ENCODE peak calls at places on chromosomes 7 and 10, in ten cellular contexts. One of them, this sample, is unnamed.

GRCh38 chr7:14747701-14748100 is 154.8 kb downstream of the DGKB start:
- DNase-seq in mammary epithelial cell: no peak
- DNase-seq in dorsolateral prefrontal cortex: no peak
- DNase-seq in A549: no peak
- DNase-seq in IMR-90: no peak
- DNase-seq in lower lobe of right lung: no peak
- DNase-seq in endothelial cell: no peak
- DNase-seq in vagina: no peak
- DNase-seq in left ventricle myocardium inferior: no peak
- DNase-seq in glutamatergic neuron: no peak
- DNase-seq in this sample: no peak

GRCh38 chr7:70720191-70720873 is 411.6 kb upstream of the GALNT17 start:
- DNase-seq in endothelial cell: no peak
- DNase-seq in vagina: no peak
- DNase-seq in left ventricle myocardium inferior: no peak
- DNase-seq in IMR-90: no peak
- DNase-seq in mammary epithelial cell: no peak
- DNase-seq in glutamatergic neuron: no peak
- DNase-seq in A549: no peak
- DNase-seq in lower lobe of right lung: no peak
- DNase-seq in dorsolateral prefrontal cortex: no peak
- DNase-seq in this sample: no peak

GRCh38 chr10:24115403-24115802 is 93.5 kb upstream of the KIAA1217 start:
- DNase-seq in left ventricle myocardium inferior: no peak
- DNase-seq in vagina: no peak
- DNase-seq in mammary epithelial cell: no peak
- DNase-seq in endothelial cell: no peak
- DNase-seq in IMR-90: no peak
- DNase-seq in A549: no peak
- DNase-seq in lower lobe of right lung: no peak
- DNase-seq in glutamatergic neuron: no peak
- DNase-seq in dorsolateral prefrontal cortex: no peak
- DNase-seq in this sample: no peak

GRCh38 chr7:157547102-157547501 is 210.3 kb downstream of the DNAJB6 start:
- DNase-seq in vagina: no peak
- DNase-seq in IMR-90: no peak
- DNase-seq in lower lobe of right lung: peak
- DNase-seq in glutamatergic neuron: no peak
- DNase-seq in endothelial cell: no peak
- DNase-seq in mammary epithelial cell: no peak
- DNase-seq in A549: no peak
- DNase-seq in dorsolateral prefrontal cortex: no peak
- DNase-seq in left ventricle myocardium inferior: no peak
- DNase-seq in this sample: no peak

GRCh38 chr7:89606479-89606878 is 547.8 kb upstream of the STEAP1 start:
- DNase-seq in glutamatergic neuron: no peak
- DNase-seq in mammary epithelial cell: no peak
- DNase-seq in IMR-90: no peak
- DNase-seq in endothelial cell: no peak
- DNase-seq in lower lobe of right lung: no peak
- DNase-seq in left ventricle myocardium inferior: no peak
- DNase-seq in dorsolateral prefrontal cortex: no peak
- DNase-seq in vagina: no peak
- DNase-seq in A549: no peak
- DNase-seq in this sample: no peak

GRCh38 chr10:571643-572042 is 117.8 kb downstream of the DIP2C start:
- DNase-seq in glutamatergic neuron: no peak
- DNase-seq in lower lobe of right lung: peak
- DNase-seq in endothelial cell: no peak
- DNase-seq in mammary epithelial cell: no peak
- DNase-seq in dorsolateral prefrontal cortex: no peak
- DNase-seq in left ventricle myocardium inferior: no peak
- DNase-seq in vagina: no peak
- DNase-seq in A549: no peak
- DNase-seq in IMR-90: peak
- DNase-seq in this sample: peak

GRCh38 chr7:4711093-4711492 is 29.0 kb downstream of the FOXK1 start:
- DNase-seq in A549: no peak
- DNase-seq in glutamatergic neuron: no peak
- DNase-seq in dorsolateral prefrontal cortex: no peak
- DNase-seq in mammary epithelial cell: no peak
- DNase-seq in IMR-90: no peak
- DNase-seq in vagina: no peak
- DNase-seq in left ventricle myocardium inferior: no peak
- DNase-seq in lower lobe of right lung: no peak
- DNase-seq in endothelial cell: no peak
- DNase-seq in this sample: no peak

GRCh38 chr10:132655735-132656134 is 118.1 kb downstream of the INPP5A start:
- DNase-seq in vagina: no peak
- DNase-seq in glutamatergic neuron: no peak
- DNase-seq in A549: no peak
- DNase-seq in left ventricle myocardium inferior: no peak
- DNase-seq in IMR-90: no peak
- DNase-seq in mammary epithelial cell: no peak
- DNase-seq in lower lobe of right lung: peak
- DNase-seq in endothelial cell: no peak
- DNase-seq in dorsolateral prefrontal cortex: no peak
- DNase-seq in this sample: no peak

GRCh38 chr7:32942783-32943653 is 14.2 kb upstream of the FKBP9 start:
- DNase-seq in vagina: no peak
- DNase-seq in endothelial cell: peak
- DNase-seq in mammary epithelial cell: peak
- DNase-seq in A549: peak
- DNase-seq in lower lobe of right lung: peak
- DNase-seq in dorsolateral prefrontal cortex: peak
- DNase-seq in left ventricle myocardium inferior: peak
- DNase-seq in IMR-90: peak
- DNase-seq in glutamatergic neuron: peak
- DNase-seq in this sample: peak

GRCh38 chr7:82805527-82805960 is 357.1 kb downstream of the PCLO start:
- DNase-seq in dorsolateral prefrontal cortex: no peak
- DNase-seq in A549: peak
- DNase-seq in endothelial cell: no peak
- DNase-seq in lower lobe of right lung: no peak
- DNase-seq in mammary epithelial cell: peak
- DNase-seq in glutamatergic neuron: no peak
- DNase-seq in vagina: no peak
- DNase-seq in IMR-90: peak
- DNase-seq in left ventricle myocardium inferior: no peak
- DNase-seq in this sample: peak

DNA sequence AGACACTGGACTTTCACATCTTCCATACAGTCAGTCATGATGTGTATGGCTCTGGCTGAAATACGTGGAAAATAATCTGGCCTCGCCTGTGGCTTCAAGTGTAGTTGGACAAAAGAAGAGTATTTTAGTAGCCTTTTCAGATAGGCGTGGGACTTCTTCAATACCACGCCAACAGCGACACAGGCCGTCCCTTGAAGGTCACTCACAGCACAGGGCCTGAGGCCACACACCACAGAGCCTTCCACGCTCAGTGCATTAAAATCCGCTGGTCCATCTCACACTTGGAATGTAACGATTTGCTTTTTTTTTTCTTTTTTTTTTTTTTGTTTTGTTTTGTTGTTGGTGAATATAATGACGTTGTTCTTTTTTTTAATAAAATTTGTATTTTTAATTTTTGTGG is 51.8 kb upstream of the SUN1 start:
- DNase-seq in left ventricle myocardium inferior: no peak
- DNase-seq in endothelial cell: no peak
- DNase-seq in glutamatergic neuron: no peak
- DNase-seq in IMR-90: no peak
- DNase-seq in lower lobe of right lung: peak
- DNase-seq in dorsolateral prefrontal cortex: no peak
- DNase-seq in mammary epithelial cell: no peak
- DNase-seq in vagina: no peak
- DNase-seq in A549: no peak
- DNase-seq in this sample: no peak
- TF ChIP-seq CTCF in left ventricle myocardium inferior: no peak
- TF ChIP-seq CTCF in endothelial cell: no peak
- TF ChIP-seq CTCF in glutamatergic neuron: no peak
- TF ChIP-seq CTCF in IMR-90: no peak
- TF ChIP-seq CTCF in lower lobe of right lung: no peak
- TF ChIP-seq CTCF in dorsolateral prefrontal cortex: no peak
- TF ChIP-seq CTCF in mammary epithelial cell: no peak
- TF ChIP-seq CTCF in vagina: no peak
- TF ChIP-seq CTCF in A549: no peak
- TF ChIP-seq CTCF in this sample: no peak

GRCh38 chr10:33010132-33011037 is 52.4 kb upstream of the ITGB1 start:
- DNase-seq in vagina: no peak
- DNase-seq in dorsolateral prefrontal cortex: no peak
- DNase-seq in IMR-90: peak
- DNase-seq in glutamatergic neuron: no peak
- DNase-seq in left ventricle myocardium inferior: no peak
- DNase-seq in lower lobe of right lung: no peak
- DNase-seq in endothelial cell: peak
- DNase-seq in A549: peak
- DNase-seq in mammary epithelial cell: peak
- DNase-seq in this sample: peak
- TF ChIP-seq CTCF in vagina: peak
- TF ChIP-seq CTCF in dorsolateral prefrontal cortex: no peak
- TF ChIP-seq CTCF in IMR-90: peak
- TF ChIP-seq CTCF in glutamatergic neuron: peak
- TF ChIP-seq CTCF in left ventricle myocardium inferior: peak
- TF ChIP-seq CTCF in lower lobe of right lung: peak
- TF ChIP-seq CTCF in endothelial cell: peak
- TF ChIP-seq CTCF in A549: peak
- TF ChIP-seq CTCF in mammary epithelial cell: peak
- TF ChIP-seq CTCF in this sample: peak

DNA sequence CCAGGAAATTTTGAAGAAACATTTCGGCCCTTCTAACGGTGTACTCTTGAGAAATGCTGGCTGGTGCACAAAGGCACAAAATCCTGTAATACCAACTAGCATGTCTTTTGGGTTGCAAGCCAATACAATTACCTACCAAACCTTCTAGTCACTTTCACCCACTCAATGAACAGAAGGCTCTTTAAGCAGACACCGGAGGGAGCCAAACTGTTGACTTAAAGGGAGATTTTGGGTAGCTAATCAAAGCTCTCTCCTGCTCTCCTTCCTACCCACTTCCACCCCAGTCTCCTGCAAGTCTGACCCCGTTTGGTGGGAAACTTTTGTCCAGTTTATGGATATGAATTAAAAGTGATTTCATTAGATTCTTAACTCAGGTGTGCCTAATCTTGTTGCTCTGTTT is 24.0 kb downstream of the GRM3 start:
- DNase-seq in lower lobe of right lung: no peak
- DNase-seq in A549: no peak
- DNase-seq in endothelial cell: peak
- DNase-seq in IMR-90: no peak
- DNase-seq in vagina: no peak
- DNase-seq in mammary epithelial cell: no peak
- DNase-seq in left ventricle myocardium inferior: no peak
- DNase-seq in dorsolateral prefrontal cortex: no peak
- DNase-seq in glutamatergic neuron: peak
- DNase-seq in this sample: no peak
- TF ChIP-seq CTCF in lower lobe of right lung: no peak
- TF ChIP-seq CTCF in A549: no peak
- TF ChIP-seq CTCF in endothelial cell: no peak
- TF ChIP-seq CTCF in IMR-90: no peak
- TF ChIP-seq CTCF in vagina: no peak
- TF ChIP-seq CTCF in mammary epithelial cell: no peak
- TF ChIP-seq CTCF in left ventricle myocardium inferior: no peak
- TF ChIP-seq CTCF in dorsolateral prefrontal cortex: no peak
- TF ChIP-seq CTCF in glutamatergic neuron: no peak
- TF ChIP-seq CTCF in this sample: no peak

GRCh38 chr7:29839302-29839701 is 33.0 kb downstream of the WIPF3 start:
- DNase-seq in glutamatergic neuron: no peak
- DNase-seq in vagina: no peak
- DNase-seq in mammary epithelial cell: peak
- DNase-seq in endothelial cell: no peak
- DNase-seq in IMR-90: peak
- DNase-seq in A549: peak
- DNase-seq in left ventricle myocardium inferior: peak
- DNase-seq in dorsolateral prefrontal cortex: no peak
- DNase-seq in lower lobe of right lung: no peak
- DNase-seq in this sample: peak
- TF ChIP-seq CTCF in glutamatergic neuron: no peak
- TF ChIP-seq CTCF in vagina: no peak
- TF ChIP-seq CTCF in mammary epithelial cell: no peak
- TF ChIP-seq CTCF in endothelial cell: no peak
- TF ChIP-seq CTCF in IMR-90: no peak
- TF ChIP-seq CTCF in A549: no peak
- TF ChIP-seq CTCF in left ventricle myocardium inferior: no peak
- TF ChIP-seq CTCF in dorsolateral prefrontal cortex: no peak
- TF ChIP-seq CTCF in lower lobe of right lung: no peak
- TF ChIP-seq CTCF in this sample: peak

GRCh38 chr10:35377050-35377723 is 40.9 kb downstream of the CCNY start:
- DNase-seq in dorsolateral prefrontal cortex: no peak
- DNase-seq in endothelial cell: no peak
- DNase-seq in A549: no peak
- DNase-seq in vagina: no peak
- DNase-seq in IMR-90: no peak
- DNase-seq in left ventricle myocardium inferior: no peak
- DNase-seq in mammary epithelial cell: no peak
- DNase-seq in lower lobe of right lung: no peak
- DNase-seq in glutamatergic neuron: no peak
- DNase-seq in this sample: no peak
- TF ChIP-seq CTCF in dorsolateral prefrontal cortex: no peak
- TF ChIP-seq CTCF in endothelial cell: no peak
- TF ChIP-seq CTCF in A549: no peak
- TF ChIP-seq CTCF in vagina: no peak
- TF ChIP-seq CTCF in IMR-90: no peak
- TF ChIP-seq CTCF in left ventricle myocardium inferior: no peak
- TF ChIP-seq CTCF in mammary epithelial cell: no peak
- TF ChIP-seq CTCF in lower lobe of right lung: no peak
- TF ChIP-seq CTCF in glutamatergic neuron: no peak
- TF ChIP-seq CTCF in this sample: no peak

GRCh38 chr10:78390817-78391216 is 357.2 kb downstream of the RPS24 start:
- DNase-seq in vagina: no peak
- DNase-seq in mammary epithelial cell: no peak
- DNase-seq in IMR-90: no peak
- DNase-seq in endothelial cell: no peak
- DNase-seq in A549: no peak
- DNase-seq in left ventricle myocardium inferior: no peak
- DNase-seq in lower lobe of right lung: no peak
- DNase-seq in glutamatergic neuron: no peak
- DNase-seq in dorsolateral prefrontal cortex: no peak
- DNase-seq in this sample: no peak

GRCh38 chr10:78394050-78394449 is 360.4 kb downstream of the RPS24 start:
- DNase-seq in dorsolateral prefrontal cortex: no peak
- DNase-seq in vagina: no peak
- DNase-seq in mammary epithelial cell: no peak
- DNase-seq in left ventricle myocardium inferior: no peak
- DNase-seq in A549: no peak
- DNase-seq in lower lobe of right lung: no peak
- DNase-seq in IMR-90: no peak
- DNase-seq in endothelial cell: no peak
- DNase-seq in glutamatergic neuron: no peak
- DNase-seq in this sample: no peak

GRCh38 chr10:78395162-78395561 is 361.5 kb downstream of the RPS24 start:
- DNase-seq in lower lobe of right lung: no peak
- DNase-seq in A549: no peak
- DNase-seq in endothelial cell: no peak
- DNase-seq in vagina: no peak
- DNase-seq in glutamatergic neuron: no peak
- DNase-seq in dorsolateral prefrontal cortex: no peak
- DNase-seq in left ventricle myocardium inferior: no peak
- DNase-seq in IMR-90: no peak
- DNase-seq in mammary epithelial cell: no peak
- DNase-seq in this sample: no peak

GRCh38 chr10:78390051-78390450 is 356.4 kb downstream of the RPS24 start:
- DNase-seq in A549: no peak
- DNase-seq in left ventricle myocardium inferior: no peak
- DNase-seq in lower lobe of right lung: no peak
- DNase-seq in endothelial cell: no peak
- DNase-seq in vagina: no peak
- DNase-seq in glutamatergic neuron: no peak
- DNase-seq in IMR-90: no peak
- DNase-seq in mammary epithelial cell: no peak
- DNase-seq in dorsolateral prefrontal cortex: no peak
- DNase-seq in this sample: no peak

GRCh38 chr10:78393094-78393493 is 359.4 kb downstream of the RPS24 start:
- DNase-seq in vagina: no peak
- DNase-seq in mammary epithelial cell: no peak
- DNase-seq in glutamatergic neuron: no peak
- DNase-seq in endothelial cell: no peak
- DNase-seq in IMR-90: no peak
- DNase-seq in lower lobe of right lung: no peak
- DNase-seq in dorsolateral prefrontal cortex: no peak
- DNase-seq in A549: no peak
- DNase-seq in left ventricle myocardium inferior: no peak
- DNase-seq in this sample: no peak
- TF ChIP-seq CTCF in vagina: no peak
- TF ChIP-seq CTCF in mammary epithelial cell: no peak
- TF ChIP-seq CTCF in glutamatergic neuron: no peak
- TF ChIP-seq CTCF in endothelial cell: no peak
- TF ChIP-seq CTCF in IMR-90: no peak
- TF ChIP-seq CTCF in lower lobe of right lung: no peak
- TF ChIP-seq CTCF in dorsolateral prefrontal cortex: no peak
- TF ChIP-seq CTCF in A549: no peak
- TF ChIP-seq CTCF in left ventricle myocardium inferior: no peak
- TF ChIP-seq CTCF in this sample: no peak